ENCODE peak calls at places on chromosomes 6 and 20, in eight cellular contexts. One of them, this sample, is unnamed.
A peak's percentile ranks its signal among the peaks of the same experiment; 100 is the strongest.

GRCh38 chr6:14079971-14080370 is 37.6 kb upstream of the CD83 start:
- DNase-seq in thyroid gland: no peak
- DNase-seq in astrocyte of the spinal cord: peak; percentile 62
- DNase-seq in GM12864: no peak
- DNase-seq in fibroblast of the aortic adventitia: no peak
- DNase-seq in MG63: no peak
- DNase-seq in CD8-positive, alpha-beta memory T cell: no peak
- DNase-seq in GM06990: no peak
- DNase-seq in this sample: peak; percentile 27

GRCh38 chr6:125277838-125278237 is 23.9 kb downstream of the HDDC2 start:
- DNase-seq in MG63: no peak
- DNase-seq in GM06990: no peak
- DNase-seq in CD8-positive, alpha-beta memory T cell: no peak
- DNase-seq in GM12864: no peak
- DNase-seq in fibroblast of the aortic adventitia: no peak
- DNase-seq in astrocyte of the spinal cord: no peak
- DNase-seq in thyroid gland: no peak
- DNase-seq in this sample: no peak

GRCh38 chr6:28710466-28711191 is 184.9 kb downstream of the GPX5 start:
- DNase-seq in fibroblast of the aortic adventitia: peak; percentile 33
- DNase-seq in GM12864: no peak
- DNase-seq in astrocyte of the spinal cord: peak; percentile 33
- DNase-seq in CD8-positive, alpha-beta memory T cell: no peak
- DNase-seq in GM06990: peak; percentile 47
- DNase-seq in thyroid gland: no peak
- DNase-seq in MG63: peak; percentile 71
- DNase-seq in this sample: peak; percentile 6

GRCh38 chr6:45075246-45075645 is 252.9 kb upstream of the RUNX2 start:
- DNase-seq in CD8-positive, alpha-beta memory T cell: no peak
- DNase-seq in thyroid gland: no peak
- DNase-seq in fibroblast of the aortic adventitia: peak; percentile 97
- DNase-seq in GM06990: no peak
- DNase-seq in astrocyte of the spinal cord: peak; percentile 96
- DNase-seq in MG63: no peak
- DNase-seq in GM12864: no peak
- DNase-seq in this sample: no peak

GRCh38 chr20:49395183-49395582 is 87.3 kb downstream of the KCNB1 start:
- DNase-seq in astrocyte of the spinal cord: no peak
- DNase-seq in CD8-positive, alpha-beta memory T cell: no peak
- DNase-seq in MG63: peak; percentile 62
- DNase-seq in fibroblast of the aortic adventitia: peak; percentile 86
- DNase-seq in GM06990: no peak
- DNase-seq in thyroid gland: peak; percentile 6
- DNase-seq in GM12864: no peak
- DNase-seq in this sample: no peak

GRCh38 chr6:129696843-129697242 is 13.1 kb downstream of the ARHGAP18 start:
- DNase-seq in astrocyte of the spinal cord: no peak
- DNase-seq in fibroblast of the aortic adventitia: no peak
- DNase-seq in CD8-positive, alpha-beta memory T cell: no peak
- DNase-seq in thyroid gland: no peak
- DNase-seq in MG63: no peak
- DNase-seq in GM06990: no peak
- DNase-seq in GM12864: no peak
- DNase-seq in this sample: no peak

GRCh38 chr6:72820906-72821305 is 199.0 kb downstream of the KCNQ5 start:
- DNase-seq in GM06990: no peak
- DNase-seq in CD8-positive, alpha-beta memory T cell: no peak
- DNase-seq in GM12864: no peak
- DNase-seq in MG63: no peak
- DNase-seq in astrocyte of the spinal cord: no peak
- DNase-seq in thyroid gland: no peak
- DNase-seq in fibroblast of the aortic adventitia: no peak
- DNase-seq in this sample: no peak

GRCh38 chr20:53179749-53180148 is 207.6 kb downstream of the TSHZ2 start:
- DNase-seq in thyroid gland: no peak
- DNase-seq in MG63: no peak
- DNase-seq in GM12864: no peak
- DNase-seq in CD8-positive, alpha-beta memory T cell: no peak
- DNase-seq in astrocyte of the spinal cord: no peak
- DNase-seq in GM06990: no peak
- DNase-seq in fibroblast of the aortic adventitia: no peak
- DNase-seq in this sample: no peak

GRCh38 chr6:130946076-130946475 is 117.0 kb downstream of the EPB41L2 start:
- DNase-seq in fibroblast of the aortic adventitia: peak; percentile 85
- DNase-seq in thyroid gland: no peak
- DNase-seq in GM12864: no peak
- DNase-seq in CD8-positive, alpha-beta memory T cell: no peak
- DNase-seq in GM06990: no peak
- DNase-seq in astrocyte of the spinal cord: peak; percentile 51
- DNase-seq in MG63: no peak
- DNase-seq in this sample: no peak

GRCh38 chr6:126176266-126176665 is 163.6 kb upstream of the CENPW start:
- DNase-seq in GM06990: no peak
- DNase-seq in fibroblast of the aortic adventitia: peak; percentile 61
- DNase-seq in thyroid gland: no peak
- DNase-seq in CD8-positive, alpha-beta memory T cell: no peak
- DNase-seq in GM12864: no peak
- DNase-seq in MG63: no peak
- DNase-seq in astrocyte of the spinal cord: peak; percentile 35
- DNase-seq in this sample: peak; percentile 46

GRCh38 chr6:23601811-23602340 is 524.1 kb upstream of the NRSN1 start:
- DNase-seq in fibroblast of the aortic adventitia: no peak
- DNase-seq in astrocyte of the spinal cord: no peak
- DNase-seq in GM12864: no peak
- DNase-seq in GM06990: no peak
- DNase-seq in CD8-positive, alpha-beta memory T cell: no peak
- DNase-seq in MG63: no peak
- DNase-seq in thyroid gland: no peak
- DNase-seq in this sample: no peak

GRCh38 chr20:49400410-49400809 is 82.1 kb downstream of the KCNB1 start:
- DNase-seq in fibroblast of the aortic adventitia: peak; percentile 55
- DNase-seq in MG63: peak; percentile 60
- DNase-seq in GM06990: no peak
- DNase-seq in astrocyte of the spinal cord: peak; percentile 48
- DNase-seq in CD8-positive, alpha-beta memory T cell: no peak
- DNase-seq in thyroid gland: peak; percentile 10
- DNase-seq in GM12864: no peak
- DNase-seq in this sample: no peak

GRCh38 chr6:31977816-31978431 is 3.9 kb upstream of the C4A start:
- DNase-seq in fibroblast of the aortic adventitia: no peak
- DNase-seq in astrocyte of the spinal cord: no peak
- DNase-seq in CD8-positive, alpha-beta memory T cell: no peak
- DNase-seq in MG63: no peak
- DNase-seq in thyroid gland: no peak
- DNase-seq in GM12864: no peak
- DNase-seq in GM06990: no peak
- DNase-seq in this sample: no peak

GRCh38 chr20:914727-915498 is 1.2 kb downstream of the ANGPT4 start:
- DNase-seq in GM06990: no peak
- DNase-seq in astrocyte of the spinal cord: no peak
- DNase-seq in MG63: no peak
- DNase-seq in CD8-positive, alpha-beta memory T cell: no peak
- DNase-seq in fibroblast of the aortic adventitia: no peak
- DNase-seq in GM12864: no peak
- DNase-seq in thyroid gland: no peak
- DNase-seq in this sample: no peak

GRCh38 chr20:37416202-37417145 is 70.5 kb downstream of the SRC start:
- DNase-seq in astrocyte of the spinal cord: no peak
- DNase-seq in thyroid gland: no peak
- DNase-seq in MG63: no peak
- DNase-seq in GM06990: no peak
- DNase-seq in CD8-positive, alpha-beta memory T cell: no peak
- DNase-seq in fibroblast of the aortic adventitia: no peak
- DNase-seq in GM12864: no peak
- DNase-seq in this sample: no peak

GRCh38 chr6:18207949-18208348 is 52.7 kb downstream of the KDM1B start:
- DNase-seq in GM12864: no peak
- DNase-seq in CD8-positive, alpha-beta memory T cell: no peak
- DNase-seq in fibroblast of the aortic adventitia: no peak
- DNase-seq in astrocyte of the spinal cord: no peak
- DNase-seq in MG63: no peak
- DNase-seq in GM06990: no peak
- DNase-seq in thyroid gland: no peak
- DNase-seq in this sample: no peak

GRCh38 chr20:23228912-23229311 is 121.7 kb upstream of the NXT1 start:
- DNase-seq in astrocyte of the spinal cord: peak; percentile 82
- DNase-seq in GM06990: no peak
- DNase-seq in thyroid gland: no peak
- DNase-seq in CD8-positive, alpha-beta memory T cell: no peak
- DNase-seq in fibroblast of the aortic adventitia: peak; percentile 98
- DNase-seq in GM12864: no peak
- DNase-seq in MG63: peak; percentile 81
- DNase-seq in this sample: no peak

GRCh38 chr20:59938696-59939051 is 1.4 kb downstream of the PPP1R3D start:
- DNase-seq in GM12864: no peak
- DNase-seq in astrocyte of the spinal cord: no peak
- DNase-seq in CD8-positive, alpha-beta memory T cell: no peak
- DNase-seq in MG63: peak; percentile 32
- DNase-seq in GM06990: no peak
- DNase-seq in thyroid gland: peak; percentile 59
- DNase-seq in fibroblast of the aortic adventitia: peak; percentile 11
- DNase-seq in this sample: peak; percentile 19
- H3K4me3 ChIP-seq in GM12864: no peak overlapping the region
- H3K4me3 ChIP-seq in astrocyte of the spinal cord: no peak overlapping the region
- H3K4me3 ChIP-seq in CD8-positive, alpha-beta memory T cell: no peak overlapping the region
- H3K4me3 ChIP-seq in MG63: no peak overlapping the region
- H3K4me3 ChIP-seq in GM06990: no peak overlapping the region
- H3K4me3 ChIP-seq in thyroid gland: no peak overlapping the region
- H3K4me3 ChIP-seq in fibroblast of the aortic adventitia: peak overlapping the region; percentile 83
- H3K4me3 ChIP-seq in this sample: no peak overlapping the region

DNA sequence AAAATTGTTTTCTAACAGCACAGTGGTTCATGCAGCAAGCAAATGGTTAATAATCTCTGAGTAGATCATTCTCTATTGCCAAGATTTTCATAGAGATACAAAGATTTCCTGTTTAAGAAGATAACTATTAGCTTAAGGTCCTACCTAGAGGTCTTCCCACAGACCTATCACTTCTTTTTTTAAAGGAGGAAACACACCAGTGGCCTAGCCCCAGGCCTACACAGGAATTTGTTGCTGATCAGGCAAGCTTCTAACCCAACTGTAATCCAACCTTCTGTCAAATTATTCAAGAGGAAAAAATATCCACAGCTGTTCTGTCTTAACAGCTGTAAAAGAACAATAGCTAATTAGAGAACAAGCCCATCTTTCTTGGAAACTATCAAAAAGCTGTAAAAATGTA is 332.8 kb downstream of the BTBD9 start:
- DNase-seq in GM06990: no peak
- DNase-seq in thyroid gland: no peak
- DNase-seq in fibroblast of the aortic adventitia: peak; percentile 9
- DNase-seq in CD8-positive, alpha-beta memory T cell: no peak
- DNase-seq in GM12864: no peak
- DNase-seq in MG63: no peak
- DNase-seq in astrocyte of the spinal cord: no peak
- DNase-seq in this sample: peak; percentile 87
- H3K4me3 ChIP-seq in GM06990: no peak overlapping the region
- H3K4me3 ChIP-seq in thyroid gland: no peak overlapping the region
- H3K4me3 ChIP-seq in fibroblast of the aortic adventitia: no peak overlapping the region
- H3K4me3 ChIP-seq in CD8-positive, alpha-beta memory T cell: no peak overlapping the region
- H3K4me3 ChIP-seq in GM12864: no peak overlapping the region
- H3K4me3 ChIP-seq in MG63: no peak overlapping the region
- H3K4me3 ChIP-seq in astrocyte of the spinal cord: no peak overlapping the region
- H3K4me3 ChIP-seq in this sample: no peak overlapping the region

GRCh38 chr6:4973415-4973814 is 30.4 kb downstream of the RPP40 start:
- DNase-seq in thyroid gland: no peak
- DNase-seq in CD8-positive, alpha-beta memory T cell: no peak
- DNase-seq in astrocyte of the spinal cord: no peak
- DNase-seq in fibroblast of the aortic adventitia: no peak
- DNase-seq in GM06990: no peak
- DNase-seq in MG63: no peak
- DNase-seq in GM12864: no peak
- DNase-seq in this sample: no peak

GRCh38 chr6:4971851-4972250 is 32.0 kb downstream of the RPP40 start:
- DNase-seq in MG63: no peak
- DNase-seq in thyroid gland: no peak
- DNase-seq in fibroblast of the aortic adventitia: no peak
- DNase-seq in GM12864: no peak
- DNase-seq in CD8-positive, alpha-beta memory T cell: no peak
- DNase-seq in GM06990: no peak
- DNase-seq in astrocyte of the spinal cord: no peak
- DNase-seq in this sample: no peak

GRCh38 chr6:4972438-4972837 is 31.4 kb downstream of the RPP40 start:
- DNase-seq in GM06990: no peak
- DNase-seq in astrocyte of the spinal cord: no peak
- DNase-seq in GM12864: no peak
- DNase-seq in CD8-positive, alpha-beta memory T cell: no peak
- DNase-seq in MG63: no peak
- DNase-seq in thyroid gland: no peak
- DNase-seq in fibroblast of the aortic adventitia: no peak
- DNase-seq in this sample: no peak

GRCh38 chr6:4974962-4975361 is 28.9 kb downstream of the RPP40 start:
- DNase-seq in MG63: no peak
- DNase-seq in fibroblast of the aortic adventitia: no peak
- DNase-seq in GM06990: no peak
- DNase-seq in thyroid gland: no peak
- DNase-seq in CD8-positive, alpha-beta memory T cell: no peak
- DNase-seq in GM12864: no peak
- DNase-seq in astrocyte of the spinal cord: no peak
- DNase-seq in this sample: no peak

GRCh38 chr6:4973972-4974885 is 29.6 kb downstream of the RPP40 start:
- DNase-seq in astrocyte of the spinal cord: peak; percentile 54
- DNase-seq in GM06990: no peak
- DNase-seq in CD8-positive, alpha-beta memory T cell: no peak
- DNase-seq in GM12864: no peak
- DNase-seq in fibroblast of the aortic adventitia: peak; percentile 68
- DNase-seq in MG63: peak; percentile 33
- DNase-seq in thyroid gland: peak; percentile 13
- DNase-seq in this sample: peak; percentile 69
- H3K4me3 ChIP-seq in astrocyte of the spinal cord: no peak overlapping the region
- H3K4me3 ChIP-seq in GM06990: no peak overlapping the region
- H3K4me3 ChIP-seq in CD8-positive, alpha-beta memory T cell: no peak overlapping the region
- H3K4me3 ChIP-seq in GM12864: no peak overlapping the region
- H3K4me3 ChIP-seq in fibroblast of the aortic adventitia: no peak overlapping the region
- H3K4me3 ChIP-seq in MG63: no peak overlapping the region
- H3K4me3 ChIP-seq in thyroid gland: no peak overlapping the region
- H3K4me3 ChIP-seq in this sample: peak overlapping the region; percentile 36

DNA sequence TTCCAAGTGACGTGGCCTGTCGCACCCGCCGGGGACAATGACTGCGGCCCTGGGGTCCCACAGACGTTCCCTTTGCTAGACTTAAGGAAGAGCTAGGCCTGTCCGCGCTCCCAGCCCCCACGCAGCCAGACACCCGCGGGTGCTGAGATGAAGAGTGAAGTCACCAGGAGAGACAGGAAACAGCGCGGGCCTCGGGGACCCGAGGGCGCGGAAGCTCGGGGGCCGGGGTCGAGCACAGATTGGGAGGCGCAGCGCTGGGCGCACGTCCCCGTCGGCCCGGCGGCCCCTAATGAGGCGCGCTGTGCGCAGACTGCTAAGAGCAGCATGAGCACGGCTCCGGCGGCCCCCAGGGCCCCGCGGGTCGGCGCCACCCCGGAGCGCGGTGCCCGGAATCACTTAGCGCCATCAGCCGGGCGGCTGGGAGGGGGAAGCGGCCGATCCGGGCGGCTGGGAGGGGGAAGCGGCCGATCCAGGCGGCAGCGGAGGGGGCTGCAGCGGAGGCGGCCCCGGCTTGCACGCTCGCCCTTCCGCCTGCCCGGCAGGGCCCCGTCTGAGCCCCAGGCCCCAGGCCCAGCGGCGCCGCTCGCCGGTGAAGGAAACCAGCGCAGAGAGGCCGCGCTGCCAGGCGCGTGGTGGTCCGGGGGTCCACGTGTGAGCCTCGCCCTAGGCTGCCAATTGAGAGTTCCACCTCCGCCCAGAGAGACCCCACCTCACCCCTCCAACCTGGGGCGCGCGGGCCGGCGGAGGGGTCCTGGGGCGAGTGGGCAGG is 8.3 kb upstream of the AVP start:
- DNase-seq in GM06990: peak; percentile 39
- DNase-seq in GM12864: no peak
- DNase-seq in thyroid gland: no peak
- DNase-seq in CD8-positive, alpha-beta memory T cell: no peak
- DNase-seq in astrocyte of the spinal cord: no peak
- DNase-seq in fibroblast of the aortic adventitia: no peak
- DNase-seq in MG63: no peak
- DNase-seq in this sample: no peak
- H3K4me3 ChIP-seq in GM06990: peak overlapping the region; percentile 32
- H3K4me3 ChIP-seq in GM12864: peak overlapping the region; percentile 44
- H3K4me3 ChIP-seq in thyroid gland: no peak overlapping the region
- H3K4me3 ChIP-seq in CD8-positive, alpha-beta memory T cell: peak overlapping the region; percentile 26
- H3K4me3 ChIP-seq in astrocyte of the spinal cord: peak overlapping the region; percentile 3
- H3K4me3 ChIP-seq in fibroblast of the aortic adventitia: peak overlapping the region; percentile 37
- H3K4me3 ChIP-seq in MG63: no peak overlapping the region
- H3K4me3 ChIP-seq in this sample: no peak overlapping the region